ENCODE peak calls at places on chromosomes 6 and 20, in ten cellular contexts. A is mesothelial cell of epicardium; L is activated CD8-positive, alpha-beta T cell treated with anti-CD3 and anti-CD28 coated beads for 36 hours; B is cardiac fibroblast; Y is HFF-Myc; N is brain microvascular endothelial cell; X is ovary; Q is GM12878; J is dorsolateral prefrontal cortex; S is RWPE1. R is an unnamed sample.

GRCh38 chr6:32177182-32177787 is 920 bp upstream of the RNF5 start:
- DNase-seq in A (no peak), L (peak), B (no peak), Y (no peak), N (peak), X (no peak), Q (no peak), J (no peak), S (no peak), R (no peak)

GRCh38 chr20:53517146-53517545 is 76.5 kb downstream of the ZNF217 start:
- DNase-seq in A (no peak), L (no peak), B (no peak), Y (no peak), N (peak), X (no peak), Q (no peak), J (no peak), S (no peak), R (no peak)

GRCh38 chr6:137772541-137773289 is 94.3 kb upstream of the TNFAIP3 start:
- DNase-seq in A (no peak), L (no peak), B (no peak), Y (no peak), N (no peak), X (no peak), Q (no peak), J (no peak), S (no peak), R (no peak)

GRCh38 chr6:37919417-37920157 is 100.1 kb downstream of the ZFAND3 start:
- DNase-seq in A (no peak), L (no peak), B (peak), Y (no peak), N (peak), X (no peak), Q (no peak), J (no peak), S (no peak), R (no peak)

GRCh38 chr20:62400541-62400940 is 6.5 kb downstream of the CABLES2 start:
- DNase-seq in A (no peak), L (no peak), B (no peak), Y (no peak), N (no peak), X (no peak), Q (no peak), J (no peak), S (no peak), R (no peak)

GRCh38 chr6:1593958-1594314 is 15.8 kb upstream of the FOXC1 start:
- DNase-seq in A (no peak), L (no peak), B (no peak), Y (no peak), N (no peak), X (no peak), Q (no peak), J (no peak), S (no peak), R (no peak)

GRCh38 chr6:142846883-142847287 is 98.1 kb downstream of the HIVEP2 start:
- DNase-seq in A (no peak), L (no peak), B (peak), Y (peak), N (peak), X (no peak), Q (no peak), J (no peak), S (peak), R (no peak)

GRCh38 chr6:21694168-21694567 is 100.6 kb downstream of the SOX4 start:
- DNase-seq in A (no peak), L (no peak), B (no peak), Y (no peak), N (no peak), X (no peak), Q (no peak), J (no peak), S (no peak), R (no peak)

GRCh38 chr6:81216668-81217067 is 535.8 kb downstream of the TENT5A start:
- DNase-seq in A (no peak), L (no peak), B (no peak), Y (no peak), N (no peak), X (no peak), Q (no peak), J (no peak), S (no peak), R (no peak)

GRCh38 chr20:54107600-54108393 is 37.4 kb upstream of the BCAS1 start:
- DNase-seq in A (no peak), L (no peak), B (no peak), Y (no peak), N (no peak), X (no peak), Q (no peak), J (no peak), S (no peak), R (no peak)

GRCh38 chr6:26019261-26019845 is 56.8 kb downstream of the TRIM38 start:
- DNase-seq in A (no peak), L (no peak), B (no peak), Y (no peak), N (no peak), X (peak), Q (no peak), J (no peak), S (no peak), R (no peak)

GRCh38 chr6:40349566-40350192 is 237.5 kb downstream of the LRFN2 start:
- DNase-seq in A (no peak), L (no peak), B (no peak), Y (no peak), N (no peak), X (no peak), Q (no peak), J (no peak), S (no peak), R (no peak)

GRCh38 chr6:143821359-143821758 is 21.8 kb upstream of the LTV1 start:
- DNase-seq in A (no peak), L (no peak), B (no peak), Y (no peak), N (no peak), X (no peak), Q (no peak), J (no peak), S (no peak), R (no peak)

GRCh38 chr20:48892849-48893352 is 28.6 kb upstream of the ARFGEF2 start:
- DNase-seq in A (no peak), L (no peak), B (no peak), Y (no peak), N (no peak), X (no peak), Q (no peak), J (no peak), S (no peak), R (no peak)

GRCh38 chr6:23659125-23659524 is 466.9 kb upstream of the NRSN1 start:
- DNase-seq in A (no peak), L (no peak), B (peak), Y (no peak), N (peak), X (no peak), Q (no peak), J (peak), S (no peak), R (peak)

DNA sequence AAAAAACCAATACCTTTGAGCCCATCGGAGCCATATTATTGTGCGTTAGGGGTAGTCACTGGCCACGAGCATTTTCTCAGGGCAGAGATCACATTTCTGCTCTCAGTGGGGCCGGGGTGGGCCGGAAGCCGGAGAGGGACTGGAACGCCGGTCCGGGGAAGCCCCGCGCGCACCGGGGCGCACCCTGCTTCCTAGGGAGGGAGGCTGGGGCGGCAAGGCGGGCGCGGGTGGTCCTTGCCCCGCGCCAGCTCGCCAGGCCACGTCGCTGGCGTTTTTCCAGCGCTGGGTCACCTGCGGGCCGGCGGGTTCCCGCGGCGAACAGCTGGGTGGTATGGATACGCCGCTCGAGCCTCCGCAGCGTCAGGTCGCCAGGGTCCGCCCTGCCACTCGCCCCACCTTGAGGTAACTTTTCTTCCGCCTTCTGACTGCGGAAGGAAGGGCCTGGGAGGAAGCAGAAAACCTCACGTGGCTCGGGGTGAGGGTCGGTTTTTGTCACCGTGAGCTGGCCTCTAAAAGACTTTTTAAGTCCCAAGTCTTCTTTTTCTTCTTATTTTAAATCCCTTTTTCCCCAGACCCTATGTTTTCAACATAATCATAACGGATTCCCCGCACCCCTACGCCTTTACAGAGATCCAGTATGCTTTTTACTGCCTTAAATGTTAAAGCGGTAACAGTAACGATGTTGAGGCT is 2.7 kb upstream of the EEF1A1 start:
- DNase-seq in A (no peak), L (peak), B (peak), Y (no peak), N (no peak), X (peak), Q (no peak), J (no peak), S (peak), R (no peak)
- TF ChIP-seq CTCF in A (no peak), L (no peak), B (no peak), Y (no peak), N (no peak), X (no peak), Q (no peak), J (no peak), S (no peak), R (no peak)

DNA sequence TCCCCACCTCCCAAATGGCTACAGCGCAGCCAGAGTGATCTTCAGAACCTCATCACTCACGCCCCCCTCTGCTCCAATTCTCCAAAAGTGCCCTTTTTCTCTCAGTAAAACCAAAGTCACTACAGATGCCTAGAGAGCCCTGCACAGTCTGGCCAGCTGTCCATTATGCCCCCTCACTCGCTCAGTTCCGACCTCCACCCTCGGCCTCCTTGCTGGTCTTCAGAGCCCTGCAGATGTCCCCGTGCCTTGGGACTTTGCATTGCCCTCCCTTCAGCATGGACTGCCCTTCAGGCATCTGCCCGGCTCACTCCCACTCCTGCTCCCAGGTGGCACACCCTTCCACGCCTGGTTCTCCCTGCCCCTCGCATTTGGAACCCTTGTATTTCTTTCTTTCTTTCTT is 1.1 kb upstream of the RAET1E start:
- DNase-seq in A (no peak), L (no peak), B (no peak), Y (no peak), N (no peak), X (no peak), Q (no peak), J (no peak), S (no peak), R (no peak)
- TF ChIP-seq CTCF in A (no peak), L (no peak), B (no peak), Y (no peak), N (no peak), X (no peak), Q (no peak), J (no peak), S (no peak), R (no peak)

DNA sequence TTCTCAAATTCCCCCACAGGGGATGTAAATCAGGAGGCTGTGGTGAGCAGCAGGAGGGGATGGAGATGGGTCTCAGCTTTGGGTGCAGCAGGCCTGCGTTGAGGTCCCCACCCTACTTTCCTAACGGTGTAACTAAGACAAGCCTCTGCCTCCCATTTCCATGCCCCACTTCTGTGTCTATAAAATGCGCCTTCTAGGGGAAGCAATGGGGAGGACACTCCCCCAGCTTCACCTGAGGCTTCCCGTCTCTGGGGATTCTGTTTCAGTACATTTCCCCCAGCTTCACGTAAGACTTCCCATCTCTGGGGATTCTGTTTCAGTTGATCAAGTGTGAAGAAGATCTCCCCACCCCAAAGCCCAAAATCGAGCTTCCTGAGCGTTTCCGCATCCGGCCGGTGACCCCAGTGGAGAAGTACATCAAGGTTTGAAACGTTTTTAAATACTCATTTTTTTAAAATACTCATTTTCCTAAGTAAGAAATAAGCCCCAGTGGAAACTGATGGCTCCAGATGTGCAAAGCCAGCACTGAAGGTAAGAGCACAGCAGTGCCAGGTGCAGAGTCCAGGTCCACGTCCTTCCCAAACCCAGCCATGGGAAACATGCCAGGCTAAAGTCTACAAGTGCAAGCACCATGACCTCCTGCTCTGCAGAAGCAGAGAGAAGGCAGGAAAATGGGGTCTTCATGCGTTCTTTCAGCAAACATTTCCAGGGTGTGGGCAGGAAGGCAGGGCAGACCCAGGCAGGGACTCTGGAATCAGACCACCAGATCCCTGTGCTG is 73.1 kb downstream of the ANKRD60 start:
- DNase-seq in A (no peak), L (no peak), B (no peak), Y (no peak), N (no peak), X (no peak), Q (no peak), J (no peak), S (no peak), R (no peak)
- TF ChIP-seq CTCF in A (no peak), L (no peak), B (no peak), Y (no peak), N (peak), X (no peak), Q (no peak), J (no peak), S (no peak), R (no peak)

GRCh38 chr6:160028487-160029275 is 59.8 kb downstream of the IGF2R start:
- DNase-seq in A (no peak), L (peak), B (no peak), Y (no peak), N (no peak), X (no peak), Q (no peak), J (no peak), S (no peak), R (no peak)
- TF ChIP-seq CTCF in A (no peak), L (no peak), B (no peak), Y (peak), N (peak), X (no peak), Q (no peak), J (no peak), S (no peak), R (no peak)

DNA sequence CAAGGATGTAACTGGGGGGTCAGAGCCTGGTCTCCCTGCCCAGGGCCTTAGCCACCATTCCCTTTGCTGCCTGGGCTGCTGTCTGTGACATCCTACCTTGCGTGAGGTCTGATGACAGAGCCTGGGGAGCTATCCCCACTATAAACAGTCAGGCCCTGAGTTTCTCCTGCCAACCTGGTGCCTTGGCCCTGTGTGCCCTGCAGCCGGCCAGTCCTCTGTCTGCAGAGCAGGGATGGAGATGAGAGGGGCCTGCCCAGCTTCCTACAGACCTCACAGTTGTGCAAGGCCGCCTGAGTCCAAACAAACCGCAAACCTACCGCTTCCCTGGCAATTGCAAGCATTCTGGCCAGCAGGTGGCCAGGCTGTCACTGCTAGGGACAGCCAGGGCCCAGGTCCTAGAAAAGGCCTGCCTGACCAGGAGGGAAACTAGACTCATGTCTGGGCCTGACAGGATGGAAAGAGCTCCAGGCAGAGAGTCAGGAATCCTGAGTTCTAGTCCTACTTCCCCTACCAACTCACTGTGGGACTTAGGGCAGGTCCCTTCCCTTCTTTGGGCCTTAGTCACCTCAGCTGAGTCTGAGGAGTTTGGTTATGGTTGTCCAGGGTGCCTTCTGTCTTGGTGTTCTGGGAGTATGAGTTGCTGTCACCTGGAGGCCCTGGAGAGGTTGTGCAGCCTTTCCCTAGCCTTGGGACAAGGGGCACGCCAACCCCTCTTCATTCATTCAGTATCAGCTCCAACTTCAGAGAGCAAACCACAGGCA is 86.2 kb downstream of the VEGFA start:
- DNase-seq in A (no peak), L (no peak), B (peak), Y (no peak), N (peak), X (no peak), Q (no peak), J (no peak), S (no peak), R (no peak)
- TF ChIP-seq CTCF in A (peak), L (no peak), B (peak), Y (peak), N (peak), X (no peak), Q (peak), J (no peak), S (no peak), R (peak)

GRCh38 chr6:3315841-3316240 is 57.1 kb downstream of the PSMG4 start:
- DNase-seq in A (no peak), L (no peak), B (peak), Y (no peak), N (peak), X (no peak), Q (no peak), J (no peak), S (no peak), R (no peak)

GRCh38 chr6:3317741-3318211 is 59.0 kb downstream of the PSMG4 start:
- DNase-seq in A (no peak), L (no peak), B (no peak), Y (no peak), N (no peak), X (no peak), Q (no peak), J (no peak), S (no peak), R (no peak)

GRCh38 chr6:3316818-3317217 is 58.1 kb downstream of the PSMG4 start:
- DNase-seq in A (no peak), L (no peak), B (no peak), Y (no peak), N (no peak), X (no peak), Q (no peak), J (no peak), S (no peak), R (no peak)

GRCh38 chr6:3315068-3315467 is 56.3 kb downstream of the PSMG4 start:
- DNase-seq in A (no peak), L (no peak), B (no peak), Y (no peak), N (no peak), X (no peak), Q (no peak), J (no peak), S (no peak), R (no peak)

DNA sequence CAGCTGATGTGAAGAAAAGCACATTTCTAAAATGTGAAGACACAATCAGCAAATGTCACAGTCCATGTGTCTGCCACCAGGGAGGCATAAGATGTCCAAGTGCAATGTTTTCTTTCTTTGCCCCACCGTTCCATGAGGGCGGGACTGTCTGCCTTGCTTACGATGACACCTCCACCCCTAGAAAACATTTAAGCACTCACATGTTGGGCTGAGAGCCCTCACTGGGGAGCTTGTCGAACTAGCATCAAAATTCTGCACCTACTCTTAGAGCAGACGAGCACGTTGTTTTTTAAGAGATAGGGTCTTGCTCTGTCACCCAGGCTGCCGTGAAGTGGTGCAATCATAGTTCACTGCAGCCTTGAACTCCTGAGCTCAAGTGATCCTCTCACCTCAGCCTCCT is 57.6 kb downstream of the PSMG4 start:
- DNase-seq in A (no peak), L (no peak), B (no peak), Y (no peak), N (no peak), X (no peak), Q (no peak), J (no peak), S (no peak), R (no peak)
- TF ChIP-seq CTCF in A (no peak), L (no peak), B (no peak), Y (no peak), N (no peak), X (no peak), Q (no peak), J (no peak), S (no peak), R (no peak)

GRCh38 chr6:123398072-123398471 is 238.7 kb downstream of the TRDN start:
- DNase-seq in A (no peak), L (no peak), B (no peak), Y (no peak), N (no peak), X (no peak), Q (no peak), J (no peak), S (no peak), R (no peak)

GRCh38 chr6:123393333-123393732 is 243.4 kb downstream of the TRDN start:
- DNase-seq in A (no peak), L (no peak), B (peak), Y (no peak), N (no peak), X (no peak), Q (no peak), J (no peak), S (no peak), R (no peak)
- TF ChIP-seq CTCF in A (peak), L (no peak), B (no peak), Y (no peak), N (peak), X (no peak), Q (peak), J (peak), S (peak), R (peak)